ENCODE peak calls at places on chromosomes 1 and 21, in eight cellular contexts. W is hepatic stellate cell; B is stimulated activated CD8-positive, alpha-beta memory T cell treated with anti-CD3 and anti-CD28 coated beads, Interleukin-4, amount 100 ng/mL, for 1 hour; O is psoas muscle; R is fibroblast of the aortic adventitia; D is nephron progenitor cell; F is NCI-H1436; P is stimulated activated CD4-positive, alpha-beta T cell treated with anti-CD3 and anti-CD28 coated beads, Interleukin-1b, Interleukin-23, amount 100 ng/mL, for 24 hours. V is an unnamed sample.

GRCh38 chr1:203200059-203200553 is 13.6 kb upstream of the CHI3L1 start:
- DNase-seq in W (no peak), B (no peak), O (peak), R (peak), D (no peak), F (no peak), P (no peak), V (no peak)

GRCh38 chr1:230426246-230427101 is at the start of gene PGBD5:
- DNase-seq in W (peak), B (peak), O (peak), R (peak), D (peak), F (peak), P (peak), V (peak)

GRCh38 chr21:36818051-36818450 is 119.1 kb downstream of the SIM2 start:
- DNase-seq in W (no peak), B (no peak), O (no peak), R (no peak), D (no peak), F (no peak), P (no peak), V (no peak)

GRCh38 chr1:23594927-23595353 is 35.6 kb upstream of the ID3 start:
- DNase-seq in W (no peak), B (no peak), O (no peak), R (no peak), D (no peak), F (no peak), P (no peak), V (no peak)

GRCh38 chr1:196309386-196309785 is 298.9 kb downstream of the KCNT2 start:
- DNase-seq in W (no peak), B (no peak), O (no peak), R (peak), D (no peak), F (no peak), P (no peak), V (no peak)

GRCh38 chr21:34344058-34344425 is 19.8 kb upstream of the KCNE2 start:
- DNase-seq in W (no peak), B (no peak), O (no peak), R (no peak), D (no peak), F (no peak), P (no peak), V (no peak)

GRCh38 chr1:77263708-77264107 is 18.1 kb upstream of the AK5 start:
- DNase-seq in W (no peak), B (no peak), O (no peak), R (no peak), D (no peak), F (no peak), P (no peak), V (no peak)

GRCh38 chr1:86388777-86389176 is 7.3 kb downstream of the ODF2L start:
- DNase-seq in W (no peak), B (no peak), O (no peak), R (no peak), D (no peak), F (no peak), P (no peak), V (no peak)

GRCh38 chr21:27076035-27076434 is 109.1 kb upstream of the ADAMTS5 start:
- DNase-seq in W (no peak), B (no peak), O (no peak), R (no peak), D (no peak), F (no peak), P (no peak), V (no peak)

GRCh38 chr1:119653839-119654170 is 5.7 kb upstream of the ZNF697 start:
- DNase-seq in W (peak), B (no peak), O (no peak), R (peak), D (no peak), F (no peak), P (no peak), V (no peak)

GRCh38 chr1:16017461-16018303 is at the start of gene HSPB7:
- DNase-seq in W (peak), B (no peak), O (peak), R (peak), D (peak), F (no peak), P (no peak), V (peak)

GRCh38 chr1:172144445-172145060 is 275.9 kb upstream of the C1orf105 start:
- DNase-seq in W (peak), B (no peak), O (peak), R (peak), D (peak), F (no peak), P (no peak), V (peak)

GRCh38 chr1:161044535-161044907 is 1.3 kb downstream of the USF1 start:
- DNase-seq in W (peak), B (no peak), O (no peak), R (peak), D (no peak), F (no peak), P (no peak), V (no peak)

GRCh38 chr1:169414927-169415326 is 12.3 kb downstream of the CCDC181 start:
- DNase-seq in W (no peak), B (no peak), O (no peak), R (no peak), D (no peak), F (no peak), P (no peak), V (no peak)

GRCh38 chr1:159436469-159436868 is 3.1 kb upstream of the OR10J1 start:
- DNase-seq in W (no peak), B (no peak), O (no peak), R (no peak), D (no peak), F (no peak), P (no peak), V (no peak)

GRCh38 chr1:159009704-159010361 is at the start of gene IFI16:
- DNase-seq in W (peak), B (peak), O (no peak), R (peak), D (no peak), F (peak), P (no peak), V (peak)

GRCh38 chr1:221462345-221462744 is 279.5 kb downstream of the DUSP10 start:
- DNase-seq in W (no peak), B (no peak), O (no peak), R (peak), D (no peak), F (no peak), P (no peak), V (no peak)

GRCh38 chr1:94416901-94417701 is 1.1 kb upstream of the ABCD3 start:
- DNase-seq in W (peak), B (no peak), O (no peak), R (peak), D (no peak), F (no peak), P (no peak), V (peak)

GRCh38 chr1:58457023-58457635 is 89.4 kb downstream of the OMA1 start:
- DNase-seq in W (no peak), B (no peak), O (no peak), R (no peak), D (no peak), F (no peak), P (no peak), V (no peak)

GRCh38 chr1:157137051-157137772 is 983 bp downstream of the ETV3 start:
- DNase-seq in W (peak), B (no peak), O (no peak), R (peak), D (peak), F (no peak), P (no peak), V (no peak)

GRCh38 chr1:14320518-14320917 is 278.0 kb upstream of the KAZN start:
- DNase-seq in W (no peak), B (no peak), O (no peak), R (peak), D (no peak), F (no peak), P (no peak), V (no peak)

GRCh38 chr1:80893140-80893539 is 907.6 kb upstream of the ADGRL2 start:
- DNase-seq in W (no peak), B (no peak), O (no peak), R (peak), D (no peak), F (no peak), P (no peak), V (no peak)

GRCh38 chr1:65090406-65090805 is 57.6 kb upstream of the AK4 start:
- DNase-seq in W (no peak), B (no peak), O (no peak), R (no peak), D (no peak), F (no peak), P (no peak), V (no peak)

GRCh38 chr1:103489881-103490280 is 35.6 kb upstream of the RNPC3 start:
- DNase-seq in W (no peak), B (no peak), O (no peak), R (no peak), D (no peak), F (no peak), P (no peak), V (no peak)